ENCODE peak calls at places on chromosomes 12 and 14, in five cellular contexts. T is fibroblast of pulmonary artery, O is COR-L47, X is OCI-M1, D is HS-5. R is an unnamed sample.

GRCh38 chr14:72906879-72907278 is 13.0 kb upstream of the DPF3 start:
- DNase-seq in T (no peak), O (no peak), X (no peak), D (no peak), R (no peak)

GRCh38 chr12:105358789-105359188 is 28.3 kb downstream of the C12orf75 start:
- DNase-seq in T (no peak), O (no peak), X (no peak), D (no peak), R (no peak)

GRCh38 chr12:75505706-75506312 is 5.6 kb downstream of the KRR1 start:
- DNase-seq in T (peak; percentile 68), O (peak; percentile 3), X (peak; percentile 50), D (no peak), R (no peak)

GRCh38 chr14:57835751-57836150 is 30.1 kb downstream of the SLC35F4 start:
- DNase-seq in T (peak; percentile 52), O (no peak), X (no peak), D (no peak), R (no peak)

GRCh38 chr14:34064349-34064748 is 113.5 kb upstream of the EGLN3 start:
- DNase-seq in T (peak; percentile 69), O (no peak), X (no peak), D (no peak), R (no peak)

GRCh38 chr14:103728721-103729120 is 13.1 kb downstream of the ZFYVE21 start:
- DNase-seq in T (no peak), O (no peak), X (no peak), D (no peak), R (no peak)

GRCh38 chr12:98656289-98657101 is 11.4 kb downstream of the APAF1 start:
- DNase-seq in T (peak; percentile 27), O (no peak), X (no peak), D (no peak), R (no peak)

GRCh38 chr14:35504260-35504659 is 29.7 kb upstream of the INSM2 start:
- DNase-seq in T (no peak), O (no peak), X (no peak), D (no peak), R (no peak)

GRCh38 chr12:810635-811415 is 58.4 kb downstream of the WNK1 start:
- DNase-seq in T (no peak), O (no peak), X (no peak), D (no peak), R (no peak)

R was measured in SHP77.